ENCODE peak calls at places on chromosomes 3 and 15, in eight cellular contexts. E is CD4-positive, CD25-positive, alpha-beta regulatory T cell; R is transverse colon; U is sigmoid colon; C is suprapubic skin; Z is GM23248; Q is uterus; V is tibial artery. O is an unnamed sample.
A peak's percentile ranks its signal among the peaks of the same experiment; 100 is the strongest.

GRCh38 chr15:80152896-80153876 is at the start of gene FAH:
- DNase-seq in E (peak; percentile 75), R (peak; percentile 36), U (no peak), C (peak; percentile 86), Z (peak; percentile 84), Q (no peak), V (no peak), O (peak; percentile 38)

GRCh38 chr3:50139308-50139707 is 15.8 kb upstream of the SEMA3F start:
- DNase-seq in E (no peak), R (no peak), U (no peak), C (no peak), Z (no peak), Q (no peak), V (no peak), O (no peak)

GRCh38 chr3:144708437-144708836 is 736.8 kb downstream of the DIPK2A start:
- DNase-seq in E (no peak), R (no peak), U (no peak), C (no peak), Z (no peak), Q (no peak), V (no peak), O (no peak)

GRCh38 chr15:77107531-77108355 is 36.8 kb upstream of the TSPAN3 start:
- DNase-seq in E (peak; percentile 45), R (peak; percentile 62), U (peak; percentile 72), C (no peak), Z (peak; percentile 56), Q (peak; percentile 53), V (peak; percentile 80), O (no peak)

GRCh38 chr3:119508172-119508845 is 10.0 kb downstream of the TIMMDC1 start:
- DNase-seq in E (peak; percentile 58), R (no peak), U (no peak), C (no peak), Z (no peak), Q (no peak), V (no peak), O (no peak)

GRCh38 chr3:23442598-23443383 is 239.7 kb downstream of the UBE2E2 start:
- DNase-seq in E (peak; percentile 40), R (no peak), U (no peak), C (no peak), Z (peak; percentile 24), Q (no peak), V (no peak), O (no peak)

GRCh38 chr15:69729167-69729748 is 276.6 kb downstream of the RPLP1 start:
- DNase-seq in E (peak; percentile 58), R (peak; percentile 69), U (no peak), C (no peak), Z (peak; percentile 46), Q (no peak), V (no peak), O (no peak)

GRCh38 chr15:90904746-90905145 is 1.6 kb downstream of the MAN2A2 start:
- DNase-seq in E (no peak), R (no peak), U (no peak), C (no peak), Z (no peak), Q (no peak), V (no peak), O (no peak)

GRCh38 chr3:129015388-129016105 is 14.4 kb downstream of the EFCC1 start:
- DNase-seq in E (peak; percentile 72), R (peak; percentile 39), U (no peak), C (no peak), Z (peak; percentile 30), Q (no peak), V (no peak), O (no peak)

GRCh38 chr15:76139368-76140068 is 79.7 kb downstream of the TMEM266 start:
- DNase-seq in E (peak; percentile 84), R (peak; percentile 76), U (no peak), C (peak; percentile 89), Z (peak; percentile 79), Q (peak; percentile 53), V (no peak), O (no peak)

GRCh38 chr3:59659755-59660154 is 609.9 kb upstream of the CFAP20DC start:
- DNase-seq in E (no peak), R (no peak), U (no peak), C (no peak), Z (no peak), Q (no peak), V (no peak), O (no peak)

GRCh38 chr3:179956416-179956830 is 80.3 kb downstream of the PEX5L start:
- DNase-seq in E (peak; percentile 33), R (no peak), U (no peak), C (no peak), Z (no peak), Q (no peak), V (no peak), O (no peak)

GRCh38 chr15:56783857-56784661 is 50.8 kb upstream of the ZNF280D start:
- DNase-seq in E (no peak), R (no peak), U (no peak), C (no peak), Z (no peak), Q (no peak), V (no peak), O (no peak)

GRCh38 chr15:56792211-56792610 is 58.9 kb upstream of the ZNF280D start:
- DNase-seq in E (no peak), R (no peak), U (no peak), C (no peak), Z (no peak), Q (no peak), V (no peak), O (no peak)

GRCh38 chr15:56783156-56783856 is 50.0 kb upstream of the ZNF280D start:
- DNase-seq in E (no peak), R (no peak), U (no peak), C (no peak), Z (no peak), Q (no peak), V (no peak), O (no peak)

GRCh38 chr15:56786966-56787365 is 53.7 kb upstream of the ZNF280D start:
- DNase-seq in E (peak; percentile 45), R (no peak), U (no peak), C (no peak), Z (peak; percentile 32), Q (no peak), V (no peak), O (no peak)

DNA sequence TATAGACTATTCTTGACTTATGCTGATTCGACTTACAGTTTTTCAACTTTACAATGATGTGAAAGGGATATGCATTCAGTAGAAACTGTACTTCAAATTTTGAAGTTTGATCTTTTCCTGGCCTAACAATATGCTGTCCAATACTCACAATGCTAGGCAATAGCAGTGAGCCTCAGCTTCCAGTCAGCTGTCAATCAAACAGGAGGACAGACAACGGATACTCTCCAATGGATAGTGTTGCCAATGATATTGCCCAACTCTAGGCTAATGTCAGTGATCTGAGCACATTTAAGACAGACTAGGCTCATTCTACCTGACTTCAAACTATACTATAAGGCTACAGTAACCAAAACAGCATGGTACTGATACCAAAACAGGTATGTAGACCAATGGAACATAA is 55.0 kb upstream of the ZNF280D start:
- DNase-seq in E (no peak), R (no peak), U (no peak), C (no peak), Z (no peak), Q (no peak), V (no peak), O (no peak)
- H3K36me3 ChIP-seq in E (no peaks in the 10 kb centered on the region), R (no peaks in the 10 kb centered on the region), U (no peaks in the 10 kb centered on the region), C (no peaks in the 10 kb centered on the region), Z (no peaks in the 10 kb centered on the region), Q (no peaks in the 10 kb centered on the region), V (no peaks in the 10 kb centered on the region), O (no peaks in the 10 kb centered on the region)

GRCh38 chr15:66474140-66474539 is 23.4 kb downstream of the SNAPC5 start:
- DNase-seq in E (no peak), R (no peak), U (no peak), C (no peak), Z (no peak), Q (no peak), V (no peak), O (no peak)

GRCh38 chr15:66476535-66476934 is 21.0 kb downstream of the SNAPC5 start:
- DNase-seq in E (no peak), R (no peak), U (no peak), C (no peak), Z (no peak), Q (no peak), V (no peak), O (peak; percentile 54)

GRCh38 chr15:66477011-66477410 is 20.6 kb downstream of the SNAPC5 start:
- DNase-seq in E (no peak), R (no peak), U (no peak), C (no peak), Z (no peak), Q (no peak), V (no peak), O (peak; percentile 50)

DNA sequence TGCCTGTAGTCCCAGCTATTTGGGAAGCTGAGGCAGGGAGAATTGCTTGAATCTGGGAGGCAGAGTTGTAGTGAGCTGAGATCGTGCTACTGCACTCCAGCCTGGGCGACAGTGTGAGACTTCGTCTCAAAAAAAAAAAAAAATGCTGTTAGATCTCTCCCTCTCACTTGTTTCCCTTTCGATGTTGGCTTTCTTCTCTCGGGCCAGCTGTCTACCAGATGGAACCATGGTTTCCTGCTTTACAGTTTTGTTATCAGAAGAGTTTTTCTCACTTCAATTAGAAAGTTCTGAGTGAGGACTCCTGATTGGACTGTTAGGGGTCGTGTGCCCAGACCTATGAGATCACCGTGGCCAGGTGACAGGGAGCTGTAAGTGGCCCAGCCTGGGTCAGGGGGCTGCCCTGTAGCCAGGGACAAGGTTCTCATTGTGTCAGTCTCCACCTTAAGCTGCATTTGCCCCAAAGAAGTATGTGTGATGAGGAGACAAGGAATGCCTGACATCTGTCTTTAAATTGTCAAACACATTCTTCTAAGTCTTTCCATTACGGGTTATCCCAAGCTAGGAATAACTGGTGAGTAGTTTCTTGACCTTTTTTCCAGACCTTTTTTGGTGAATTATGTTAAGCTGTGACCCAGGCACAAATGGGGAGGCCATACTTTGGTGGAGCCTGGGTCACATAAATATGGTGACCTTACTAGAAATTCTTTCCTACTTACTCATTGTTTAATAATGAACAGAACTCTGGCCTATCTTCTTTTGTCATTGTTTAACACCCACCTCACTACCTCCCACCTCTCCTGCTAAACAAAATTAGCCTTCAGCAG is 25.2 kb downstream of the SNAPC5 start:
- DNase-seq in E (peak; percentile 88), R (peak; percentile 11), U (no peak), C (no peak), Z (peak; percentile 43), Q (no peak), V (no peak), O (peak; percentile 49)
- H3K27ac ChIP-seq in E (peak overlapping the region; percentile 65), R (no peak overlapping the region), U (no peak overlapping the region), C (no peak overlapping the region), Z (peak overlapping the region; percentile 26), Q (peak overlapping the region; percentile 30), V (no peak overlapping the region), O (no peak overlapping the region)

DNA sequence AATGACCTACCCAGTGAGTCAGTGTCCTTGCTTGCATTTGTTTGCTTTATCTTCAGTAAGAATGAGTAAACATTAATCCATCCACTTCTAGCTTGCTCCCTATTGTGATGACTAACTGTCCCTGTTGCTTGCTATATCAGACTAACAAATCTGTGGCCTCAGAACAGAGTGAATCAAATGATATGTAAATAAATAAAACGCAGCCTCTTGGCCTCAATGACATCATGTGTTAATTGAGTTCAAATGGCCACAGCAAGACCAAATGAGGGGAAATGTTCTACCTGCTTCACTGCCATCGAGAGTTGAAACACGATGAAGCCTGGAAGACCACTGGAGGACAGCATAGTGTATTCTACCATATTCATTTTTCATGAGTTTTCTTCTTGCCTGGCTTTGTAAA is 1144.3 kb downstream of the TUSC7 start:
- DNase-seq in E (no peak), R (no peak), U (no peak), C (no peak), Z (peak; percentile 87), Q (no peak), V (no peak), O (no peak)
- H3K36me3 ChIP-seq in E (no peaks in the 10 kb centered on the region), R (no peaks in the 10 kb centered on the region), U (no peaks in the 10 kb centered on the region), C (no peaks in the 10 kb centered on the region), Z (no peaks in the 10 kb centered on the region), Q (no peaks in the 10 kb centered on the region), V (no peaks in the 10 kb centered on the region), O (no peaks in the 10 kb centered on the region)

GRCh38 chr3:139198186-139198585 is 145.6 kb upstream of the MRPS22 start:
- DNase-seq in E (no peak), R (no peak), U (no peak), C (no peak), Z (peak; percentile 34), Q (no peak), V (no peak), O (no peak)
- H3K27ac ChIP-seq in E (no peak overlapping the region), R (no peak overlapping the region), U (no peak overlapping the region), C (no peak overlapping the region), Z (peak overlapping the region; percentile 43), Q (no peak overlapping the region), V (no peak overlapping the region), O (no peak overlapping the region)